ENCODE peak calls at places on chromosome X, in seven cellular contexts. L, X, W, U, S, N and C are unnamed samples.

GRCh38 chrX:23494741-23495140 is 160.1 kb downstream of the PTCHD1 start:
- DNase-seq in L (no peak), X (no peak), W (no peak), U (no peak), S (no peak), N (no peak), C (no peak)

GRCh38 chrX:91435465-91435864 is 826 bp downstream of the PABPC5 start:
- DNase-seq in L (no peak), X (no peak), W (no peak), U (no peak), S (no peak), N (no peak), C (no peak)

GRCh38 chrX:70219938-70220764 is 14.3 kb upstream of the AWAT1 start:
- DNase-seq in L (no peak), X (no peak), W (no peak), U (peak), S (peak), N (peak), C (no peak)

GRCh38 chrX:254630-255215 is 26.5 kb upstream of the PLCXD1 start:
- DNase-seq in L (no peak), X (no peak), W (no peak), U (no peak), S (no peak), N (no peak), C (no peak)

GRCh38 chrX:13923289-13923688 is 106.4 kb upstream of the GPM6B start:
- DNase-seq in L (no peak), X (no peak), W (no peak), U (no peak), S (no peak), N (no peak), C (no peak)

GRCh38 chrX:130111220-130111934 is 1.1 kb upstream of the ELF4 start:
- DNase-seq in L (no peak), X (no peak), W (no peak), U (no peak), S (no peak), N (no peak), C (no peak)

GRCh38 chrX:84729809-84730208 is 227.6 kb upstream of the HDX start:
- DNase-seq in L (peak), X (no peak), W (no peak), U (peak), S (peak), N (no peak), C (peak)

GRCh38 chrX:153595387-153595786 is 3.6 kb downstream of the CCNQ start:
- DNase-seq in L (no peak), X (peak), W (no peak), U (no peak), S (no peak), N (no peak), C (no peak)

GRCh38 chrX:40755291-40756249 is 20.2 kb upstream of the MED14 start:
- DNase-seq in L (no peak), X (no peak), W (no peak), U (no peak), S (peak), N (no peak), C (no peak)

GRCh38 chrX:131703646-131704045 is 159.8 kb downstream of the OR13H1 start:
- DNase-seq in L (no peak), X (no peak), W (no peak), U (no peak), S (no peak), N (no peak), C (no peak)

GRCh38 chrX:12210196-12210815 is 72.0 kb downstream of the FRMPD4 start:
- DNase-seq in L (no peak), X (no peak), W (no peak), U (peak), S (peak), N (peak), C (no peak)

GRCh38 chrX:100410083-100410590 is at the start of gene PCDH19:
- DNase-seq in L (no peak), X (peak), W (peak), U (peak), S (peak), N (peak), C (peak)

GRCh38 chrX:101195442-101196173 is 24.0 kb upstream of the DRP2 start:
- DNase-seq in L (no peak), X (no peak), W (no peak), U (no peak), S (no peak), N (no peak), C (no peak)

GRCh38 chrX:104318330-104319009 is 63.7 kb upstream of the ESX1 start:
- DNase-seq in L (no peak), X (no peak), W (no peak), U (peak), S (peak), N (no peak), C (no peak)

GRCh38 chrX:65877953-65878352 is 161.9 kb downstream of the VSIG4 start:
- DNase-seq in L (no peak), X (no peak), W (no peak), U (no peak), S (no peak), N (no peak), C (no peak)

GRCh38 chrX:122244080-122244479 is 940.0 kb upstream of the GRIA3 start:
- DNase-seq in L (no peak), X (no peak), W (no peak), U (no peak), S (no peak), N (no peak), C (no peak)

GRCh38 chrX:129953334-129953648 is 29.1 kb upstream of the BCORL1 start:
- DNase-seq in L (no peak), X (no peak), W (no peak), U (no peak), S (no peak), N (no peak), C (no peak)

GRCh38 chrX:19799319-19800182 is 87.8 kb downstream of the SH3KBP1 start:
- DNase-seq in L (peak), X (no peak), W (no peak), U (no peak), S (peak), N (no peak), C (peak)

GRCh38 chrX:67587946-67588624 is 44.3 kb downstream of the AR start:
- DNase-seq in L (no peak), X (no peak), W (no peak), U (no peak), S (no peak), N (no peak), C (no peak)

GRCh38 chrX:97126020-97126419 is 242.3 kb downstream of the RPA4 start:
- DNase-seq in L (no peak), X (no peak), W (no peak), U (peak), S (peak), N (no peak), C (no peak)

GRCh38 chrX:102808336-102808735 is 87.8 kb downstream of the GPRASP3 start:
- DNase-seq in L (no peak), X (no peak), W (no peak), U (peak), S (peak), N (no peak), C (no peak)

GRCh38 chrX:13220916-13221315 is 98.9 kb downstream of the ATXN3L start:
- DNase-seq in L (no peak), X (no peak), W (no peak), U (peak), S (peak), N (no peak), C (no peak)

DNA sequence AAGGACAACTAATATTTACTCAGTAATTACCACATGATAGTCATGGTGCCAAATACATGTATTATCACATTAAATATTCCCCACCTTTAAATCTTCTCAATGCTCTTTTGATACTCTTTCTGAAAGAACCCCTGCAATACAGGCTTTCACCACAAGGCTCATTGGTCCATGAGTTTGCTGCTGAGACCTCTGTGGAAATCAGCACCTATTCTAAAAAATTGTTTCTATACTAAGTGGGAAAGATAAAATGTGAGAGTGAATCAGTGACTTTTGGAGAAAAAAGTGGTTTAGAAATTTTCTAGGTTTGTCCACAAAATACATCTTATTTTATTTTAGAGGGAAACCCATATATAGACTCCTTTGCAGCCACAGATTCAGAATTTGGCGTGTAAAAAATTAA is 257.3 kb downstream of the ZIC3 start:
- DNase-seq in L (no peak), X (no peak), W (no peak), U (no peak), S (no peak), N (no peak), C (no peak)
- TF ChIP-seq CTCF in L (peak), X (peak), W (peak), U (peak), S (no peak), N (no peak), C (no peak)

DNA sequence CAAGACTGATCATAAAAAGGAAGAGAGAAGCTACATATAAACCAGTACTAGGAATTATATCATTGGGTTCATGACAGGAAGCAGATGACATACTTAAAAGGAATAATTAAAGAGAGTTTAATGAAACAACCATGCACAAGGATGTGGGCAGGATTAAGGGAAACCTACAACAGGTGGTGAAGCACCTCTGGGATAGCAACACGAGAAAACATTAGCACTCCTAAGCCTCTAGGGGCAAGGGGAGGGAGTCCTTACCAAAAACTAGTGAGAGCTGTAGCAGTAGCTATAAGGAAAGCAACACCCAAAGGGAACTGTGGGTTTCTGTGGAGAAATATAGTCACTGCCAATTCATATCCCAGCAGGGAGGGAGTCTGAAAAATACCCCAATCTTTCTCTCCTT is 7.2 kb upstream of the THOC2 start:
- DNase-seq in L (no peak), X (no peak), W (no peak), U (peak), S (no peak), N (no peak), C (no peak)
- TF ChIP-seq CTCF in L (no peak), X (no peak), W (no peak), U (no peak), S (no peak), N (no peak), C (no peak)

GRCh38 chrX:43654431-43655150 is 1.5 kb upstream of the MAOA start:
- DNase-seq in L (peak), X (peak), W (peak), U (peak), S (peak), N (peak), C (peak)
- TF ChIP-seq CTCF in L (peak), X (peak), W (peak), U (peak), S (peak), N (peak), C (no peak)

DNA sequence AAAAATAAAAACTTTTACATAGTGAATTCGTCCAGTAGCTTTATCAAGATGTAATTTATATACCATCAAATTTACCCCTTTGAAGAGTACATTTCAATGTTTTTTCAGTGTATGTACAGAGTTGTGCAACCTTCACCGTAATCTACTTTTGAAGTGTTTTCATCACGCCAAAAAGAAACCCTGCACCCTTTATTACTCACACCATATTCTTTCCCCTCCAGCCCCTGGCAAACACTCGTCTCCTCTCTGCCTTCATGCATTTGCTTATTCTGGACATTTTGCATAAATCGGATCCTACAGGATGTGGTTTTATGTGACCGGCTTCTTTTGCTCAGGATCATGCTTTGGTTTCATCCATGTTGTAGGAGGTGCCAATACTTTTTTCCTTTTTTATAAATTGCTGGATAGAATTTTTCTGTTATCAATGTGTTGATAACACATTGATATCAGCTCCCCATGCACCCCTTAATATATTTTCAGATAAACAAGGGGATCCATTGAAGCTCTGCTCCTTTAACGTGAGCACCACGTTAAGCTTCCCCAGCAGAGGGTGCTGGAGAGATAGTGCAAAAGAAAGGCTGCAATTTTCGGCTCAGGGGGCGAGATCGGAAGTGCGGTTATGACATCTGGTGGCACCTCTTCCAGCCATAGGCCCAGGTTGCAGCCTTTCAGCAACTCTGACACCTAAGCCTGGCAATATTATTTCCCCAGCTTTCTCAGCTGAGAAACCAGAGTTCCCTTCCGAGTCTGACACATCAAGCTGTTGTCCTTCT is 100.1 kb upstream of the VCX3B start:
- DNase-seq in L (peak), X (no peak), W (no peak), U (peak), S (no peak), N (no peak), C (peak)
- TF ChIP-seq CTCF in L (peak), X (peak), W (peak), U (peak), S (peak), N (peak), C (no peak)

DNA sequence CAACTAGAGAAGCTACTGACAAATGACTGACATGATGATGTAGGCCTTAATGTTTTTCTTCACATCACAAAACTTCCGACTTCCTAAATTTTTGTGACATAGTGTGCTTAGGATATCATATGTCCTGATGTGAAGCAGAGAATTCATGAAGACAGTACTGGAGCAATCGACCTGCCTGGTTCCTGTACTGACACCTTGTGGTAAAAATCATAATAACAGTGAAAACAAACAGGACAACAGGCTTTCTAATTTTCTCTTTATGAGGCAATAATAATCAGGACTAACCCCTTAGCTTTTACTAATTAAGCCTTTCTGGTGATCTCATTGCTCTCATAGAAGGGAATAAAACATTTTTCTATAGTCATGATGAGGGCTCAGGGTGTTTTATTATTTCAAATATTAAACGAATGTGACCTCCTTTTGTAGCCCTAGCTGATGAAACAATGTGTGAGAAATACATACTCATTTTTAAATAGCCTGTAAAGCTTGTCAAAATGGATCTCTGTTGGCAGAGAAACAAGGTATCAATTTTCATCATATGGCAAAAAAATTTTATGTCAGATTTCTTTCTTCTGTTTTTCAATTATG is 158.4 kb downstream of the TENT5D start:
- DNase-seq in L (peak), X (no peak), W (no peak), U (peak), S (peak), N (no peak), C (no peak)
- TF ChIP-seq CTCF in L (peak), X (peak), W (peak), U (peak), S (peak), N (peak), C (peak)

GRCh38 chrX:41802958-41803357 is 79.0 kb downstream of the GPR82 start:
- DNase-seq in L (no peak), X (no peak), W (no peak), U (no peak), S (no peak), N (no peak), C (no peak)
- TF ChIP-seq CTCF in L (no peak), X (peak), W (no peak), U (peak), S (peak), N (no peak), C (no peak)

GRCh38 chrX:107448625-107449468 is 605 bp upstream of the FRMPD3 start:
- DNase-seq in L (peak), X (no peak), W (no peak), U (peak), S (no peak), N (no peak), C (no peak)

GRCh38 chrX:107447642-107448041 is 1.8 kb upstream of the FRMPD3 start:
- DNase-seq in L (no peak), X (no peak), W (no peak), U (no peak), S (no peak), N (no peak), C (no peak)

GRCh38 chrX:107451754-107452153 is 2.3 kb downstream of the FRMPD3 start:
- DNase-seq in L (peak), X (no peak), W (no peak), U (no peak), S (no peak), N (no peak), C (no peak)

GRCh38 chrX:107449490-107450175 is at the start of gene FRMPD3:
- DNase-seq in L (peak), X (no peak), W (no peak), U (no peak), S (no peak), N (no peak), C (no peak)

GRCh38 chrX:107450823-107451509 is 1.5 kb downstream of the FRMPD3 start:
- DNase-seq in L (peak), X (no peak), W (no peak), U (no peak), S (no peak), N (no peak), C (peak)
- TF ChIP-seq CTCF in L (peak), X (no peak), W (peak), U (no peak), S (peak), N (no peak), C (no peak)

DNA sequence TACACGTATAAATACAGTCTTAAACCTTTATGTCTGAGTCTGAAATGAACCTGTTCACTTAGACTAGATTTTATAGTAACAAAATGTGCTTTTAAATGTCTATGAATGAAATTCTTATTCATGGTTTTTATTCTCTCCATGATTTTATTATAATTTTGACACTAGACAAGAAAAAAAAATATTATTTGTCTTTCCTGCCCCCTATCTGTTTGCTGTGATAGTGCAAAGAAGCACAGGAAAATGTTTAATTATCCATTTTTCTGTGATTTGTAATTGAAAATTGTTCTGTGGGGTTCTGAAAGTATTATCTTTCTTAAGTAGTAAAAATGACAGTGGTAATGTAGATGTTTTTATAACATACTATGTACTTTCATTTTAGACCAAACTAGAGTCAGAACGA is 52.0 kb downstream of the INTS6L start:
- DNase-seq in L (peak), X (no peak), W (no peak), U (no peak), S (peak), N (no peak), C (no peak)
- TF ChIP-seq CTCF in L (peak), X (peak), W (peak), U (peak), S (peak), N (peak), C (peak)

DNA sequence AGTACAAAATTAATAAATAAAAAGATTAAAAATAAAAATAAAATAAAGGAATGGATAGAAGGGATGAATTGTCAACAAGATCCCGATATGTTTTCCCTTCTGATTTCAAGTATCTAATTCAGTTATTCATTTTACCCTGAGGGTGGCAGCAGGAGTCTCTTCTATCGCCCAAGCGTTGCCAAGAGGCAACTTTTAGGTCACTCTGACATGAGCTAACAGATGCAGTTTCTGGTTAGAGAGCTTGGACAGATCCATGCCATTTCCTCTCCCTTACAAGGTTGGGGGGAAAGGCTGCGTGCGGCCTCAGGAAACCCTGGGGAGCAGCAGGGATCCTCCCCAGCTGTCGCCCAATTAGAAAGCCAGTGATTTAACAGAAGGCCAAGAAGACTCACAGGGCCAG is 35.3 kb upstream of the WAS start:
- DNase-seq in L (peak), X (no peak), W (no peak), U (peak), S (peak), N (peak), C (peak)
- TF ChIP-seq CTCF in L (peak), X (peak), W (peak), U (peak), S (peak), N (peak), C (peak)